ENCODE peak calls at places on chromosomes 7 and 10, in four cellular contexts. K, J, R and M are unnamed samples.

GRCh38 chr7:4726051-4726450 is 44.0 kb downstream of the FOXK1 start:
- DNase-seq in K (no peak), J (no peak), R (no peak), M (no peak)

GRCh38 chr10:116490028-116490662 is 55.6 kb upstream of the PNLIP start:
- DNase-seq in K (no peak), J (no peak), R (peak), M (no peak)

GRCh38 chr7:148699772-148700629 is 1.3 kb downstream of the CUL1 start:
- DNase-seq in K (no peak), J (no peak), R (peak), M (no peak)

GRCh38 chr10:70757856-70758255 is 27.3 kb downstream of the TBATA start:
- DNase-seq in K (no peak), J (no peak), R (no peak), M (no peak)

GRCh38 chr7:87119581-87119980 is 32.7 kb upstream of the DMTF1 start:
- DNase-seq in K (no peak), J (no peak), R (no peak), M (no peak)

GRCh38 chr7:155059703-155060102 is 10.4 kb upstream of the HTR5A start:
- DNase-seq in K (no peak), J (no peak), R (no peak), M (no peak)

GRCh38 chr7:5691536-5692090 is 89.8 kb downstream of the RNF216 start:
- DNase-seq in K (no peak), J (no peak), R (peak), M (no peak)

GRCh38 chr10:93261961-93262610 is 188.4 kb downstream of the CYP26A1 start:
- DNase-seq in K (no peak), J (peak), R (no peak), M (no peak)

GRCh38 chr10:66639351-66639750 is 286.5 kb upstream of the LRRTM3 start:
- DNase-seq in K (no peak), J (no peak), R (no peak), M (no peak)

GRCh38 chr10:63261496-63261895 is 128.4 kb downstream of the NRBF2 start:
- DNase-seq in K (no peak), J (no peak), R (no peak), M (no peak)